ENCODE peak calls at places on chromosomes 3 and 15, in seven cellular contexts. B, Q, G, Y, T, I and Z are unnamed samples.

GRCh38 chr3:158791259-158791920 is 10.5 kb upstream of the MFSD1 start:
- DNase-seq in Q (no peak), Y (peak; percentile 73), B (no peak), I (peak; percentile 38), G (peak; percentile 80), T (peak; percentile 47), Z (peak; percentile 25)

GRCh38 chr3:43629254-43629653 is 7.4 kb upstream of the ANO10 start:
- DNase-seq in G (no peak), T (no peak), Q (no peak), I (no peak), Y (peak; percentile 18), B (no peak), Z (no peak)

GRCh38 chr3:26623409-26624208 is 1.0 kb downstream of the LRRC3B start:
- DNase-seq in Q (no peak), Y (no peak), B (no peak), I (no peak), G (no peak), T (peak; percentile 25), Z (no peak)

GRCh38 chr3:4670352-4670751 is 177.2 kb downstream of the ITPR1 start:
- DNase-seq in Y (peak; percentile 19), Q (no peak), B (no peak), I (peak; percentile 12), T (no peak), G (no peak), Z (no peak)

GRCh38 chr3:185807455-185808068 is 17.3 kb downstream of the IGF2BP2 start:
- DNase-seq in T (no peak), G (peak; percentile 98), Q (no peak), Y (peak; percentile 94), I (no peak), B (no peak), Z (no peak)

GRCh38 chr15:26157081-26157480 is 294.0 kb upstream of the ATP10A start:
- DNase-seq in T (no peak), B (no peak), Y (no peak), G (no peak), Q (no peak), I (no peak), Z (no peak)

GRCh38 chr15:97087337-97087736 is 756.8 kb downstream of the NR2F2 start:
- DNase-seq in G (no peak), Q (no peak), Y (peak; percentile 24), B (no peak), I (no peak), T (no peak), Z (no peak)

GRCh38 chr15:36769110-36769509 is 189.7 kb downstream of the CDIN1 start:
- DNase-seq in I (no peak), G (peak; percentile 28), Q (no peak), T (no peak), B (no peak), Y (peak; percentile 28), Z (no peak)

GRCh38 chr15:85690546-85691226 is 104.0 kb downstream of the KLHL25 start:
- DNase-seq in Y (no peak), G (no peak), B (no peak), I (no peak), T (no peak), Q (no peak), Z (no peak)

GRCh38 chr3:192833177-192833890 is 84.3 kb downstream of the MB21D2 start:
- DNase-seq in G (peak; percentile 91), Y (peak; percentile 80), B (no peak), Q (no peak), T (no peak), I (no peak), Z (no peak)

GRCh38 chr15:85624241-85624855 is 170.4 kb downstream of the KLHL25 start:
- DNase-seq in Y (no peak), B (no peak), G (no peak), T (no peak), I (no peak), Q (no peak), Z (no peak)

GRCh38 chr3:158420654-158421396 is 150.2 kb upstream of the MLF1 start:
- DNase-seq in B (no peak), Y (peak; percentile 50), T (no peak), G (peak; percentile 28), I (no peak), Q (no peak), Z (no peak)

GRCh38 chr15:87287156-87287555 is 969.4 kb downstream of the NTRK3 start:
- DNase-seq in Q (no peak), G (peak; percentile 83), T (no peak), Y (peak; percentile 91), I (no peak), B (no peak), Z (no peak)

GRCh38 chr3:140595295-140595694 is 82.6 kb upstream of the TRIM42 start:
- DNase-seq in Q (no peak), T (no peak), I (no peak), G (peak; percentile 66), B (no peak), Y (no peak), Z (no peak)

GRCh38 chr3:162302983-162303624 is 806.5 kb downstream of the OTOL1 start:
- DNase-seq in I (no peak), T (no peak), G (peak; percentile 32), B (no peak), Y (peak; percentile 18), Q (no peak), Z (no peak)

GRCh38 chr3:189304465-189305341 is 132.9 kb downstream of the TPRG1 start:
- DNase-seq in Y (peak; percentile 58), T (peak; percentile 97), G (peak; percentile 54), B (no peak), Q (peak; percentile 27), I (no peak), Z (peak; percentile 87)

GRCh38 chr15:58058729-58059128 is 6.8 kb downstream of the ALDH1A2 start:
- DNase-seq in I (no peak), Q (no peak), Y (no peak), G (no peak), T (no peak), B (no peak), Z (no peak)

GRCh38 chr3:175434591-175434990 is 575.5 kb downstream of the NAALADL2 start:
- DNase-seq in Q (no peak), G (no peak), Y (no peak), B (no peak), T (no peak), I (no peak), Z (no peak)

GRCh38 chr3:156181509-156181908 is 61.1 kb downstream of the KCNAB1 start:
- DNase-seq in I (no peak), Q (no peak), B (no peak), Y (peak; percentile 49), T (no peak), G (peak; percentile 59), Z (no peak)

GRCh38 chr15:62521396-62521795 is 356.3 kb upstream of the C2CD4B start:
- DNase-seq in I (no peak), B (no peak), T (no peak), Y (no peak), Q (no peak), G (no peak), Z (no peak)

GRCh38 chr3:165389653-165390052 is 193.5 kb upstream of the SLITRK3 start:
- DNase-seq in G (no peak), I (no peak), B (no peak), Y (no peak), Q (no peak), T (no peak), Z (no peak)

GRCh38 chr3:139778884-139779283 is 101.1 kb upstream of the NMNAT3 start:
- DNase-seq in I (no peak), Q (no peak), B (no peak), T (no peak), Y (no peak), G (no peak), Z (no peak)

GRCh38 chr3:54356299-54357037 is 234.1 kb downstream of the CACNA2D3 start:
- DNase-seq in I (no peak), Q (no peak), G (no peak), B (no peak), Y (no peak), T (no peak), Z (no peak)

GRCh38 chr3:150308481-150308918 is 99.6 kb upstream of the TSC22D2 start:
- DNase-seq in G (no peak), I (no peak), B (no peak), T (no peak), Y (no peak), Q (no peak), Z (no peak)

GRCh38 chr3:11514191-11514770 is 129.4 kb downstream of the VGLL4 start:
- DNase-seq in G (peak; percentile 96), Y (peak; percentile 89), B (no peak), Q (no peak), T (no peak), I (peak; percentile 11), Z (peak; percentile 24)

GRCh38 chr3:189057369-189057768 is 114.4 kb upstream of the TPRG1 start:
- DNase-seq in B (no peak), I (no peak), Y (no peak), Q (no peak), G (no peak), T (no peak), Z (no peak)

GRCh38 chr15:31300208-31300661 is 26.4 kb upstream of the KLF13 start:
- DNase-seq in Q (no peak), Y (no peak), B (no peak), T (no peak), I (peak; percentile 43), G (no peak), Z (no peak)

GRCh38 chr3:89467886-89468479 is 360.6 kb downstream of the EPHA3 start:
- DNase-seq in G (no peak), Q (no peak), I (no peak), T (no peak), Y (no peak), B (no peak), Z (no peak)

GRCh38 chr15:39846108-39846507 is 63.5 kb upstream of the FSIP1 start:
- DNase-seq in I (no peak), Y (no peak), B (no peak), T (no peak), G (no peak), Q (no peak), Z (no peak)

GRCh38 chr15:41966920-41967465 is 5.4 kb downstream of the EHD4 start:
- DNase-seq in Y (no peak), Q (no peak), T (no peak), G (no peak), I (no peak), B (no peak), Z (peak; percentile 6)

GRCh38 chr3:57151021-57151449 is 14.1 kb downstream of the IL17RD start:
- DNase-seq in I (no peak), Y (peak; percentile 53), G (peak; percentile 73), B (no peak), Q (no peak), T (no peak), Z (no peak)